ENCODE peak calls at places on chromosomes 13 and 19, in five cellular contexts. One of them, this sample, is unnamed.

GRCh38 chr19:10432736-10433130 is 12.4 kb downstream of the PDE4A start:
- DNase-seq in pons: no peak
- DNase-seq in lower lobe of right lung: no peak
- DNase-seq in RWPE1: no peak
- DNase-seq in stimulated activated CD4-positive, alpha-beta T cell treated with anti-CD3 and anti-CD28 coated beads, Interleukin-4, amount 100 ng/mL, for 4 hours: no peak
- DNase-seq in this sample: no peak

GRCh38 chr19:50564229-50565105 is 3.8 kb downstream of the LRRC4B start:
- DNase-seq in pons: no peak
- DNase-seq in lower lobe of right lung: no peak
- DNase-seq in RWPE1: no peak
- DNase-seq in stimulated activated CD4-positive, alpha-beta T cell treated with anti-CD3 and anti-CD28 coated beads, Interleukin-4, amount 100 ng/mL, for 4 hours: no peak
- DNase-seq in this sample: no peak

GRCh38 chr19:10855879-10856522 is 7.8 kb downstream of the C19orf38 start:
- DNase-seq in pons: no peak
- DNase-seq in lower lobe of right lung: no peak
- DNase-seq in RWPE1: no peak
- DNase-seq in stimulated activated CD4-positive, alpha-beta T cell treated with anti-CD3 and anti-CD28 coated beads, Interleukin-4, amount 100 ng/mL, for 4 hours: no peak
- DNase-seq in this sample: no peak

GRCh38 chr19:15283141-15283885 is 49.0 kb downstream of the BRD4 start:
- DNase-seq in pons: no peak
- DNase-seq in lower lobe of right lung: no peak
- DNase-seq in RWPE1: no peak
- DNase-seq in stimulated activated CD4-positive, alpha-beta T cell treated with anti-CD3 and anti-CD28 coated beads, Interleukin-4, amount 100 ng/mL, for 4 hours: peak
- DNase-seq in this sample: no peak

GRCh38 chr13:44232729-44233128 is 140.9 kb upstream of the SERP2 start:
- DNase-seq in pons: no peak
- DNase-seq in lower lobe of right lung: no peak
- DNase-seq in RWPE1: no peak
- DNase-seq in stimulated activated CD4-positive, alpha-beta T cell treated with anti-CD3 and anti-CD28 coated beads, Interleukin-4, amount 100 ng/mL, for 4 hours: no peak
- DNase-seq in this sample: no peak

GRCh38 chr13:31477961-31478360 is 261.4 kb upstream of the RXFP2 start:
- DNase-seq in pons: no peak
- DNase-seq in lower lobe of right lung: no peak
- DNase-seq in RWPE1: no peak
- DNase-seq in stimulated activated CD4-positive, alpha-beta T cell treated with anti-CD3 and anti-CD28 coated beads, Interleukin-4, amount 100 ng/mL, for 4 hours: no peak
- DNase-seq in this sample: no peak

GRCh38 chr13:111326621-111326965 is 6.2 kb downstream of the TEX29 start:
- DNase-seq in pons: no peak
- DNase-seq in lower lobe of right lung: no peak
- DNase-seq in RWPE1: no peak
- DNase-seq in stimulated activated CD4-positive, alpha-beta T cell treated with anti-CD3 and anti-CD28 coated beads, Interleukin-4, amount 100 ng/mL, for 4 hours: no peak
- DNase-seq in this sample: no peak

GRCh38 chr13:49435992-49436391 is 7.9 kb downstream of the CAB39L start:
- DNase-seq in pons: no peak
- DNase-seq in lower lobe of right lung: no peak
- DNase-seq in RWPE1: no peak
- DNase-seq in stimulated activated CD4-positive, alpha-beta T cell treated with anti-CD3 and anti-CD28 coated beads, Interleukin-4, amount 100 ng/mL, for 4 hours: no peak
- DNase-seq in this sample: no peak

GRCh38 chr13:28100149-28101121 is at the start of gene FLT3:
- DNase-seq in pons: no peak
- DNase-seq in lower lobe of right lung: peak
- DNase-seq in RWPE1: peak
- DNase-seq in stimulated activated CD4-positive, alpha-beta T cell treated with anti-CD3 and anti-CD28 coated beads, Interleukin-4, amount 100 ng/mL, for 4 hours: peak
- DNase-seq in this sample: peak

GRCh38 chr19:56974554-56975207 is 134.2 kb upstream of the PEG3 start:
- DNase-seq in pons: no peak
- DNase-seq in lower lobe of right lung: no peak
- DNase-seq in RWPE1: no peak
- DNase-seq in stimulated activated CD4-positive, alpha-beta T cell treated with anti-CD3 and anti-CD28 coated beads, Interleukin-4, amount 100 ng/mL, for 4 hours: no peak
- DNase-seq in this sample: no peak

GRCh38 chr13:48160879-48161278 is 66.0 kb upstream of the MED4 start:
- DNase-seq in pons: no peak
- DNase-seq in lower lobe of right lung: no peak
- DNase-seq in RWPE1: peak
- DNase-seq in stimulated activated CD4-positive, alpha-beta T cell treated with anti-CD3 and anti-CD28 coated beads, Interleukin-4, amount 100 ng/mL, for 4 hours: no peak
- DNase-seq in this sample: no peak

GRCh38 chr19:58154679-58155648 is 4.4 kb upstream of the ZNF329 start:
- DNase-seq in pons: peak
- DNase-seq in lower lobe of right lung: peak
- DNase-seq in RWPE1: peak
- DNase-seq in stimulated activated CD4-positive, alpha-beta T cell treated with anti-CD3 and anti-CD28 coated beads, Interleukin-4, amount 100 ng/mL, for 4 hours: peak
- DNase-seq in this sample: peak

GRCh38 chr19:53545271-53546065 is 7.5 kb downstream of the ZNF331 start:
- DNase-seq in pons: no peak
- DNase-seq in lower lobe of right lung: no peak
- DNase-seq in RWPE1: peak
- DNase-seq in stimulated activated CD4-positive, alpha-beta T cell treated with anti-CD3 and anti-CD28 coated beads, Interleukin-4, amount 100 ng/mL, for 4 hours: no peak
- DNase-seq in this sample: peak

GRCh38 chr19:12985049-12985776 is 10.1 kb upstream of the NFIX start:
- DNase-seq in pons: peak
- DNase-seq in lower lobe of right lung: no peak
- DNase-seq in RWPE1: no peak
- DNase-seq in stimulated activated CD4-positive, alpha-beta T cell treated with anti-CD3 and anti-CD28 coated beads, Interleukin-4, amount 100 ng/mL, for 4 hours: no peak
- DNase-seq in this sample: no peak

GRCh38 chr13:76148926-76149325 is 512.8 kb downstream of the LMO7 start:
- DNase-seq in pons: no peak
- DNase-seq in lower lobe of right lung: no peak
- DNase-seq in RWPE1: no peak
- DNase-seq in stimulated activated CD4-positive, alpha-beta T cell treated with anti-CD3 and anti-CD28 coated beads, Interleukin-4, amount 100 ng/mL, for 4 hours: no peak
- DNase-seq in this sample: no peak

GRCh38 chr13:84296386-84296785 is 414.1 kb upstream of the SLITRK1 start:
- DNase-seq in pons: no peak
- DNase-seq in lower lobe of right lung: no peak
- DNase-seq in RWPE1: no peak
- DNase-seq in stimulated activated CD4-positive, alpha-beta T cell treated with anti-CD3 and anti-CD28 coated beads, Interleukin-4, amount 100 ng/mL, for 4 hours: no peak
- DNase-seq in this sample: no peak

GRCh38 chr13:70408865-70409264 is 300.6 kb upstream of the KLHL1 start:
- DNase-seq in pons: no peak
- DNase-seq in lower lobe of right lung: no peak
- DNase-seq in RWPE1: no peak
- DNase-seq in stimulated activated CD4-positive, alpha-beta T cell treated with anti-CD3 and anti-CD28 coated beads, Interleukin-4, amount 100 ng/mL, for 4 hours: no peak
- DNase-seq in this sample: no peak

GRCh38 chr19:52533901-52534300 is 6.4 kb downstream of the ZNF808 start:
- DNase-seq in pons: no peak
- DNase-seq in lower lobe of right lung: peak
- DNase-seq in RWPE1: no peak
- DNase-seq in stimulated activated CD4-positive, alpha-beta T cell treated with anti-CD3 and anti-CD28 coated beads, Interleukin-4, amount 100 ng/mL, for 4 hours: no peak
- DNase-seq in this sample: peak

GRCh38 chr19:45499196-45500180 is 1.2 kb downstream of the PPM1N start:
- DNase-seq in pons: no peak
- DNase-seq in lower lobe of right lung: peak
- DNase-seq in RWPE1: no peak
- DNase-seq in stimulated activated CD4-positive, alpha-beta T cell treated with anti-CD3 and anti-CD28 coated beads, Interleukin-4, amount 100 ng/mL, for 4 hours: peak
- DNase-seq in this sample: no peak